ENCODE peak calls at places on chromosomes 12 and 14, in nine cellular contexts. E is ovary, Q is heart left ventricle, O is transverse colon, A is lung, U is fibroblast of lung, F is tibial artery, S is WTC11, I is cardiac muscle cell. W is an unnamed sample.

GRCh38 chr12:56086096-56086495 is 6.1 kb downstream of the ERBB3 start:
- DNase-seq in E (no peak), Q (no peak), O (peak; percentile 57), A (peak; percentile 70), U (no peak), F (no peak), S (no peak), I (no peak), W (no peak)

GRCh38 chr12:47808574-47809380 is 10.9 kb downstream of the HDAC7 start:
- DNase-seq in E (no peak), Q (no peak), O (peak; percentile 38), A (no peak), U (no peak), F (no peak), S (no peak), I (no peak), W (no peak)

GRCh38 chr12:130714091-130714590 is 2.0 kb downstream of the RIMBP2 start:
- DNase-seq in E (peak; percentile 18), Q (no peak), O (no peak), A (no peak), U (no peak), F (peak; percentile 13), S (no peak), I (peak; percentile 15), W (no peak)

GRCh38 chr14:62081956-62082355 is 319.7 kb downstream of the SNAPC1 start:
- DNase-seq in E (no peak), Q (no peak), O (no peak), A (no peak), U (no peak), F (no peak), S (no peak), I (no peak), W (no peak)

GRCh38 chr14:65356327-65356836 is 56.1 kb upstream of the FUT8 start:
- DNase-seq in E (no peak), Q (no peak), O (no peak), A (no peak), U (peak; percentile 88), F (no peak), S (no peak), I (no peak), W (no peak)

GRCh38 chr12:27822076-27822712 is 42.2 kb upstream of the MANSC4 start:
- DNase-seq in E (no peak), Q (no peak), O (no peak), A (no peak), U (peak; percentile 94), F (no peak), S (no peak), I (no peak), W (no peak)

GRCh38 chr12:108972226-108972757 is 48.6 kb downstream of the SVOP start:
- DNase-seq in E (no peak), Q (no peak), O (no peak), A (no peak), U (no peak), F (no peak), S (no peak), I (no peak), W (no peak)

GRCh38 chr12:49730568-49731101 is 10.7 kb upstream of the TMBIM6 start:
- DNase-seq in E (no peak), Q (no peak), O (no peak), A (no peak), U (no peak), F (no peak), S (no peak), I (no peak), W (no peak)

GRCh38 chr12:52876371-52876770 is 27.6 kb upstream of the KRT78 start:
- DNase-seq in E (no peak), Q (no peak), O (peak; percentile 62), A (no peak), U (no peak), F (no peak), S (no peak), I (no peak), W (no peak)

GRCh38 chr12:52874573-52875435 is 26.0 kb upstream of the KRT78 start:
- DNase-seq in E (no peak), Q (no peak), O (no peak), A (no peak), U (no peak), F (no peak), S (no peak), I (no peak), W (no peak)

GRCh38 chr12:52878507-52879393 is 26.1 kb downstream of the KRT8 start:
- DNase-seq in E (no peak), Q (no peak), O (no peak), A (no peak), U (no peak), F (no peak), S (no peak), I (no peak), W (no peak)

GRCh38 chr12:52877242-52877641 is 27.6 kb downstream of the KRT8 start:
- DNase-seq in E (no peak), Q (no peak), O (peak; percentile 7), A (no peak), U (no peak), F (no peak), S (no peak), I (no peak), W (no peak)

GRCh38 chr12:52879394-52880351 is 25.2 kb downstream of the KRT8 start:
- DNase-seq in E (peak; percentile 68), Q (peak; percentile 83), O (peak; percentile 85), A (peak; percentile 79), U (peak; percentile 78), F (peak; percentile 69), S (peak; percentile 86), I (peak; percentile 91), W (peak; percentile 81)
- TF ChIP-seq CTCF in E (peak; percentile 71), Q (peak; percentile 74), O (peak; percentile 68), A (peak; percentile 92), U (peak; percentile 85), F (peak; percentile 66), S (peak; percentile 86), I (peak; percentile 81), W (peak; percentile 76)

DNA sequence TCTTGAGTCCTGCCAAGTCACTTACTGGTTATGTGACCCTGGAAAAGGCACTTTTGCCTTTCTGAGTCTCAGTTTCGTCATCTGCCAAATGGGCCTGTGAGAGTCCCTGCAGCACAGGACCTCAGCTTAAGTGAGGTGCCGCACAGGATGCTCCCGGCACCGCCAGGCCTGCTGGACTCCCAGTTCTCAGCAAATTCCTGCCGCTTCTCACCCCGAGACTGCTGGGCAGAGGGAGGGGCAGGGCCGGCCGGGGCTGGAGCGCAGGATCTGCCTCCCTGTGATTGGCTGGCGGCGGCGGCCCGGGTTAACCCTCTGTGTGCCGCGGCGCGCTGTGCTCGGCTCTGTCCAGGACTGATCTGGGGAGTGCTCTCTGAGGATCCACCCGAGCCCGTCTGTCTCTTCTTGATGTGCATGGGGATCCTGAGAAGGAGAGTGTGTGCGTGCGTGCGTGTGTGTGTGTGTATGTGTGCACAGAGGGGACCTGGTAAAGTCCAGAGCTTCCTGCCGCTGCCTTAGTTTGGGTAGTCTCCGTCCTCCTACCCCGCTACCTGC is 8.6 kb downstream of the SETD1B start:
- DNase-seq in E (peak; percentile 64), Q (peak; percentile 76), O (peak; percentile 83), A (peak; percentile 82), U (peak; percentile 68), F (no peak), S (peak; percentile 86), I (peak; percentile 86), W (peak; percentile 84)
- TF ChIP-seq CTCF in E (no peak), Q (peak; percentile 21), O (peak; percentile 35), A (no peak), U (no peak), F (no peak), S (peak; percentile 15), I (no peak), W (peak; percentile 4)

GRCh38 chr12:2691340-2692111 is 103.2 kb upstream of the FKBP4 start:
- DNase-seq in E (no peak), Q (no peak), O (peak; percentile 45), A (peak; percentile 27), U (peak; percentile 6), F (no peak), S (peak; percentile 50), I (peak; percentile 12), W (peak; percentile 61)

GRCh38 chr12:2690348-2691000 is 104.3 kb upstream of the FKBP4 start:
- DNase-seq in E (no peak), Q (no peak), O (no peak), A (peak; percentile 17), U (no peak), F (no peak), S (no peak), I (no peak), W (no peak)

GRCh38 chr12:2689879-2690278 is 104.9 kb upstream of the FKBP4 start:
- DNase-seq in E (no peak), Q (no peak), O (no peak), A (peak; percentile 23), U (no peak), F (no peak), S (no peak), I (no peak), W (no peak)

GRCh38 chr12:2692156-2692555 is 102.6 kb upstream of the FKBP4 start:
- DNase-seq in E (no peak), Q (no peak), O (no peak), A (peak; percentile 10), U (no peak), F (no peak), S (no peak), I (no peak), W (no peak)

DNA sequence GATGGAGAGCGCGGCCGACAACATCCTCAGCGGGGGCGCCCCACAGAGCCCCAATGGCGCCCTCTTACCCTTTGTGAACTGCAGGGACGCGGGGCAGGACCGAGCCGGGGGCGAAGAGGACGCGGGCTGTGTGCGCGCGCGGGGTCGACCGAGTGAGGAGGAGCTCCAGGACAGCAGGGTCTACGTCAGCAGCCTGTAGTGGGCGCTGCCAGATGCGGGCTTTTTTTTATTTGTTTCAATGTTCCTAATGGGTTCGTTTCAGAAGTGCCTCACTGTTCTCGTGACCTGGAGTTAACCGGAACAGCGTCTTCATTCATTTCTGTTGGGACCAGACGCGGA is 103.8 kb upstream of the FKBP4 start:
- DNase-seq in E (no peak), Q (no peak), O (peak; percentile 49), A (peak; percentile 27), U (peak; percentile 32), F (no peak), S (peak; percentile 72), I (peak; percentile 30), W (peak; percentile 65)
- TF ChIP-seq CTCF in E (no peak), Q (no peak), O (no peak), A (no peak), U (no peak), F (no peak), S (no peak), I (peak; percentile 32), W (peak; percentile 10)

GRCh38 chr12:53233671-53234091 is 1.7 kb upstream of the RARG start:
- DNase-seq in E (no peak), Q (no peak), O (no peak), A (no peak), U (no peak), F (no peak), S (peak; percentile 46), I (no peak), W (no peak)

GRCh38 chr12:53231859-53232640 is at the start of gene RARG:
- DNase-seq in E (peak; percentile 66), Q (peak; percentile 61), O (peak; percentile 71), A (peak; percentile 74), U (peak; percentile 58), F (peak; percentile 74), S (peak; percentile 57), I (no peak), W (peak; percentile 66)

GRCh38 chr12:53232641-53233538 is 881 bp upstream of the RARG start:
- DNase-seq in E (peak; percentile 49), Q (peak; percentile 61), O (peak; percentile 81), A (no peak), U (peak; percentile 21), F (peak; percentile 74), S (peak; percentile 52), I (peak; percentile 66), W (no peak)

GRCh38 chr12:53229454-53229853 is 2.6 kb downstream of the RARG start:
- DNase-seq in E (no peak), Q (no peak), O (no peak), A (no peak), U (no peak), F (no peak), S (no peak), I (no peak), W (no peak)

GRCh38 chr12:53230971-53231858 is 794 bp downstream of the RARG start:
- DNase-seq in E (no peak), Q (no peak), O (no peak), A (no peak), U (no peak), F (no peak), S (no peak), I (no peak), W (no peak)
- TF ChIP-seq CTCF in E (no peak), Q (no peak), O (no peak), A (no peak), U (peak; percentile 12), F (no peak), S (no peak), I (no peak), W (no peak)